ENCODE peak calls at places on chromosome X, in eight cellular contexts. One of them, this sample, is unnamed.

GRCh38 chrX:154829102-154829501 is 5.4 kb downstream of the SMIM9 start:
- DNase-seq in neural progenitor cell: no peak
- DNase-seq in activated CD8-positive, alpha-beta memory T cell treated with anti-CD3 and anti-CD28 coated beads, Interleukin-2, amount 50 U/mL, for 4 hours: no peak
- DNase-seq in fibroblast of lung: no peak
- DNase-seq in left ventricle myocardium inferior: no peak
- DNase-seq in memory B cell: no peak
- DNase-seq in stimulated activated CD8-positive, alpha-beta memory T cell treated with anti-CD3 and anti-CD28 coated beads, Interleukin-4, amount 100 ng/mL, for 4 hours: no peak
- DNase-seq in NCI-H1436 treated with DMSO at 0.1 percent for 48 hours: no peak
- DNase-seq in this sample: no peak

GRCh38 chrX:153969904-153970397 is 1.7 kb downstream of the HCFC1 start:
- DNase-seq in neural progenitor cell: no peak
- DNase-seq in activated CD8-positive, alpha-beta memory T cell treated with anti-CD3 and anti-CD28 coated beads, Interleukin-2, amount 50 U/mL, for 4 hours: no peak
- DNase-seq in fibroblast of lung: peak; percentile 64
- DNase-seq in left ventricle myocardium inferior: no peak
- DNase-seq in memory B cell: peak; percentile 26
- DNase-seq in stimulated activated CD8-positive, alpha-beta memory T cell treated with anti-CD3 and anti-CD28 coated beads, Interleukin-4, amount 100 ng/mL, for 4 hours: no peak
- DNase-seq in NCI-H1436 treated with DMSO at 0.1 percent for 48 hours: no peak
- DNase-seq in this sample: no peak

GRCh38 chrX:123764967-123765871 is 32.4 kb upstream of the THOC2 start:
- DNase-seq in neural progenitor cell: peak; percentile 92
- DNase-seq in activated CD8-positive, alpha-beta memory T cell treated with anti-CD3 and anti-CD28 coated beads, Interleukin-2, amount 50 U/mL, for 4 hours: peak; percentile 38
- DNase-seq in fibroblast of lung: peak; percentile 81
- DNase-seq in left ventricle myocardium inferior: peak; percentile 87
- DNase-seq in memory B cell: peak; percentile 15
- DNase-seq in stimulated activated CD8-positive, alpha-beta memory T cell treated with anti-CD3 and anti-CD28 coated beads, Interleukin-4, amount 100 ng/mL, for 4 hours: peak; percentile 18
- DNase-seq in NCI-H1436 treated with DMSO at 0.1 percent for 48 hours: peak; percentile 50
- DNase-seq in this sample: peak; percentile 56

GRCh38 chrX:153646620-153647373 is at the start of gene DUSP9:
- DNase-seq in neural progenitor cell: peak; percentile 72
- DNase-seq in activated CD8-positive, alpha-beta memory T cell treated with anti-CD3 and anti-CD28 coated beads, Interleukin-2, amount 50 U/mL, for 4 hours: no peak
- DNase-seq in fibroblast of lung: no peak
- DNase-seq in left ventricle myocardium inferior: no peak
- DNase-seq in memory B cell: no peak
- DNase-seq in stimulated activated CD8-positive, alpha-beta memory T cell treated with anti-CD3 and anti-CD28 coated beads, Interleukin-4, amount 100 ng/mL, for 4 hours: no peak
- DNase-seq in NCI-H1436 treated with DMSO at 0.1 percent for 48 hours: no peak
- DNase-seq in this sample: no peak

GRCh38 chrX:85859426-85859825 is 187.9 kb downstream of the CHM start:
- DNase-seq in neural progenitor cell: no peak
- DNase-seq in activated CD8-positive, alpha-beta memory T cell treated with anti-CD3 and anti-CD28 coated beads, Interleukin-2, amount 50 U/mL, for 4 hours: no peak
- DNase-seq in fibroblast of lung: no peak
- DNase-seq in left ventricle myocardium inferior: no peak
- DNase-seq in memory B cell: no peak
- DNase-seq in stimulated activated CD8-positive, alpha-beta memory T cell treated with anti-CD3 and anti-CD28 coated beads, Interleukin-4, amount 100 ng/mL, for 4 hours: no peak
- DNase-seq in NCI-H1436 treated with DMSO at 0.1 percent for 48 hours: no peak
- DNase-seq in this sample: no peak

GRCh38 chrX:133444196-133444595 is 28.9 kb upstream of the GPC4 start:
- DNase-seq in neural progenitor cell: no peak
- DNase-seq in activated CD8-positive, alpha-beta memory T cell treated with anti-CD3 and anti-CD28 coated beads, Interleukin-2, amount 50 U/mL, for 4 hours: no peak
- DNase-seq in fibroblast of lung: peak; percentile 39
- DNase-seq in left ventricle myocardium inferior: no peak
- DNase-seq in memory B cell: no peak
- DNase-seq in stimulated activated CD8-positive, alpha-beta memory T cell treated with anti-CD3 and anti-CD28 coated beads, Interleukin-4, amount 100 ng/mL, for 4 hours: no peak
- DNase-seq in NCI-H1436 treated with DMSO at 0.1 percent for 48 hours: no peak
- DNase-seq in this sample: no peak

GRCh38 chrX:1582686-1583437 is 8.5 kb upstream of the AKAP17A start:
- DNase-seq in neural progenitor cell: no peak
- DNase-seq in activated CD8-positive, alpha-beta memory T cell treated with anti-CD3 and anti-CD28 coated beads, Interleukin-2, amount 50 U/mL, for 4 hours: no peak
- DNase-seq in fibroblast of lung: no peak
- DNase-seq in left ventricle myocardium inferior: no peak
- DNase-seq in memory B cell: peak; percentile 14
- DNase-seq in stimulated activated CD8-positive, alpha-beta memory T cell treated with anti-CD3 and anti-CD28 coated beads, Interleukin-4, amount 100 ng/mL, for 4 hours: no peak
- DNase-seq in NCI-H1436 treated with DMSO at 0.1 percent for 48 hours: no peak
- DNase-seq in this sample: no peak

GRCh38 chrX:153420851-153421599 is 9.8 kb downstream of the ZFP92 start:
- DNase-seq in neural progenitor cell: no peak
- DNase-seq in activated CD8-positive, alpha-beta memory T cell treated with anti-CD3 and anti-CD28 coated beads, Interleukin-2, amount 50 U/mL, for 4 hours: no peak
- DNase-seq in fibroblast of lung: no peak
- DNase-seq in left ventricle myocardium inferior: no peak
- DNase-seq in memory B cell: no peak
- DNase-seq in stimulated activated CD8-positive, alpha-beta memory T cell treated with anti-CD3 and anti-CD28 coated beads, Interleukin-4, amount 100 ng/mL, for 4 hours: no peak
- DNase-seq in NCI-H1436 treated with DMSO at 0.1 percent for 48 hours: no peak
- DNase-seq in this sample: no peak

GRCh38 chrX:123849096-123849495 is 10.8 kb upstream of the XIAP start:
- DNase-seq in neural progenitor cell: no peak
- DNase-seq in activated CD8-positive, alpha-beta memory T cell treated with anti-CD3 and anti-CD28 coated beads, Interleukin-2, amount 50 U/mL, for 4 hours: no peak
- DNase-seq in fibroblast of lung: no peak
- DNase-seq in left ventricle myocardium inferior: no peak
- DNase-seq in memory B cell: no peak
- DNase-seq in stimulated activated CD8-positive, alpha-beta memory T cell treated with anti-CD3 and anti-CD28 coated beads, Interleukin-4, amount 100 ng/mL, for 4 hours: no peak
- DNase-seq in NCI-H1436 treated with DMSO at 0.1 percent for 48 hours: no peak
- DNase-seq in this sample: no peak

GRCh38 chrX:47723689-47724088 is 64.7 kb upstream of the UXT start:
- DNase-seq in neural progenitor cell: peak; percentile 15
- DNase-seq in activated CD8-positive, alpha-beta memory T cell treated with anti-CD3 and anti-CD28 coated beads, Interleukin-2, amount 50 U/mL, for 4 hours: no peak
- DNase-seq in fibroblast of lung: no peak
- DNase-seq in left ventricle myocardium inferior: no peak
- DNase-seq in memory B cell: no peak
- DNase-seq in stimulated activated CD8-positive, alpha-beta memory T cell treated with anti-CD3 and anti-CD28 coated beads, Interleukin-4, amount 100 ng/mL, for 4 hours: no peak
- DNase-seq in NCI-H1436 treated with DMSO at 0.1 percent for 48 hours: no peak
- DNase-seq in this sample: no peak

GRCh38 chrX:30822068-30822671 is 66.9 kb downstream of the TAB3 start:
- DNase-seq in neural progenitor cell: no peak
- DNase-seq in activated CD8-positive, alpha-beta memory T cell treated with anti-CD3 and anti-CD28 coated beads, Interleukin-2, amount 50 U/mL, for 4 hours: no peak
- DNase-seq in fibroblast of lung: no peak
- DNase-seq in left ventricle myocardium inferior: no peak
- DNase-seq in memory B cell: no peak
- DNase-seq in stimulated activated CD8-positive, alpha-beta memory T cell treated with anti-CD3 and anti-CD28 coated beads, Interleukin-4, amount 100 ng/mL, for 4 hours: no peak
- DNase-seq in NCI-H1436 treated with DMSO at 0.1 percent for 48 hours: no peak
- DNase-seq in this sample: no peak

GRCh38 chrX:101642086-101642485 is 17.6 kb downstream of the ARMCX2 start:
- DNase-seq in neural progenitor cell: no peak
- DNase-seq in activated CD8-positive, alpha-beta memory T cell treated with anti-CD3 and anti-CD28 coated beads, Interleukin-2, amount 50 U/mL, for 4 hours: no peak
- DNase-seq in fibroblast of lung: no peak
- DNase-seq in left ventricle myocardium inferior: no peak
- DNase-seq in memory B cell: no peak
- DNase-seq in stimulated activated CD8-positive, alpha-beta memory T cell treated with anti-CD3 and anti-CD28 coated beads, Interleukin-4, amount 100 ng/mL, for 4 hours: no peak
- DNase-seq in NCI-H1436 treated with DMSO at 0.1 percent for 48 hours: no peak
- DNase-seq in this sample: no peak

GRCh38 chrX:16466640-16467432 is 183.1 kb upstream of the S100G start:
- DNase-seq in neural progenitor cell: no peak
- DNase-seq in activated CD8-positive, alpha-beta memory T cell treated with anti-CD3 and anti-CD28 coated beads, Interleukin-2, amount 50 U/mL, for 4 hours: no peak
- DNase-seq in fibroblast of lung: no peak
- DNase-seq in left ventricle myocardium inferior: no peak
- DNase-seq in memory B cell: no peak
- DNase-seq in stimulated activated CD8-positive, alpha-beta memory T cell treated with anti-CD3 and anti-CD28 coated beads, Interleukin-4, amount 100 ng/mL, for 4 hours: no peak
- DNase-seq in NCI-H1436 treated with DMSO at 0.1 percent for 48 hours: no peak
- DNase-seq in this sample: no peak

GRCh38 chrX:132433001-132433400 is 55.8 kb downstream of the MBNL3 start:
- DNase-seq in neural progenitor cell: no peak
- DNase-seq in activated CD8-positive, alpha-beta memory T cell treated with anti-CD3 and anti-CD28 coated beads, Interleukin-2, amount 50 U/mL, for 4 hours: no peak
- DNase-seq in fibroblast of lung: no peak
- DNase-seq in left ventricle myocardium inferior: no peak
- DNase-seq in memory B cell: no peak
- DNase-seq in stimulated activated CD8-positive, alpha-beta memory T cell treated with anti-CD3 and anti-CD28 coated beads, Interleukin-4, amount 100 ng/mL, for 4 hours: no peak
- DNase-seq in NCI-H1436 treated with DMSO at 0.1 percent for 48 hours: no peak
- DNase-seq in this sample: no peak

GRCh38 chrX:67787196-67787595 is 243.4 kb downstream of the AR start:
- DNase-seq in neural progenitor cell: no peak
- DNase-seq in activated CD8-positive, alpha-beta memory T cell treated with anti-CD3 and anti-CD28 coated beads, Interleukin-2, amount 50 U/mL, for 4 hours: no peak
- DNase-seq in fibroblast of lung: no peak
- DNase-seq in left ventricle myocardium inferior: no peak
- DNase-seq in memory B cell: no peak
- DNase-seq in stimulated activated CD8-positive, alpha-beta memory T cell treated with anti-CD3 and anti-CD28 coated beads, Interleukin-4, amount 100 ng/mL, for 4 hours: no peak
- DNase-seq in NCI-H1436 treated with DMSO at 0.1 percent for 48 hours: no peak
- DNase-seq in this sample: no peak

GRCh38 chrX:38260231-38260630 is 39.6 kb upstream of the SRPX start:
- DNase-seq in neural progenitor cell: peak; percentile 39
- DNase-seq in activated CD8-positive, alpha-beta memory T cell treated with anti-CD3 and anti-CD28 coated beads, Interleukin-2, amount 50 U/mL, for 4 hours: no peak
- DNase-seq in fibroblast of lung: peak; percentile 31
- DNase-seq in left ventricle myocardium inferior: no peak
- DNase-seq in memory B cell: no peak
- DNase-seq in stimulated activated CD8-positive, alpha-beta memory T cell treated with anti-CD3 and anti-CD28 coated beads, Interleukin-4, amount 100 ng/mL, for 4 hours: no peak
- DNase-seq in NCI-H1436 treated with DMSO at 0.1 percent for 48 hours: no peak
- DNase-seq in this sample: no peak

GRCh38 chrX:20042221-20042620 is 51.4 kb upstream of the BCLAF3 start:
- DNase-seq in neural progenitor cell: no peak
- DNase-seq in activated CD8-positive, alpha-beta memory T cell treated with anti-CD3 and anti-CD28 coated beads, Interleukin-2, amount 50 U/mL, for 4 hours: no peak
- DNase-seq in fibroblast of lung: no peak
- DNase-seq in left ventricle myocardium inferior: no peak
- DNase-seq in memory B cell: no peak
- DNase-seq in stimulated activated CD8-positive, alpha-beta memory T cell treated with anti-CD3 and anti-CD28 coated beads, Interleukin-4, amount 100 ng/mL, for 4 hours: no peak
- DNase-seq in NCI-H1436 treated with DMSO at 0.1 percent for 48 hours: no peak
- DNase-seq in this sample: no peak

GRCh38 chrX:154401045-154401799 is 3.0 kb downstream of the RPL10 start:
- DNase-seq in neural progenitor cell: no peak
- DNase-seq in activated CD8-positive, alpha-beta memory T cell treated with anti-CD3 and anti-CD28 coated beads, Interleukin-2, amount 50 U/mL, for 4 hours: no peak
- DNase-seq in fibroblast of lung: peak; percentile 19
- DNase-seq in left ventricle myocardium inferior: no peak
- DNase-seq in memory B cell: no peak
- DNase-seq in stimulated activated CD8-positive, alpha-beta memory T cell treated with anti-CD3 and anti-CD28 coated beads, Interleukin-4, amount 100 ng/mL, for 4 hours: no peak
- DNase-seq in NCI-H1436 treated with DMSO at 0.1 percent for 48 hours: no peak
- DNase-seq in this sample: peak; percentile 33

GRCh38 chrX:40543661-40544328 is 37.0 kb upstream of the ATP6AP2 start:
- DNase-seq in neural progenitor cell: peak; percentile 90
- DNase-seq in activated CD8-positive, alpha-beta memory T cell treated with anti-CD3 and anti-CD28 coated beads, Interleukin-2, amount 50 U/mL, for 4 hours: no peak
- DNase-seq in fibroblast of lung: peak; percentile 64
- DNase-seq in left ventricle myocardium inferior: no peak
- DNase-seq in memory B cell: peak; percentile 27
- DNase-seq in stimulated activated CD8-positive, alpha-beta memory T cell treated with anti-CD3 and anti-CD28 coated beads, Interleukin-4, amount 100 ng/mL, for 4 hours: no peak
- DNase-seq in NCI-H1436 treated with DMSO at 0.1 percent for 48 hours: no peak
- DNase-seq in this sample: no peak

GRCh38 chrX:126165721-126166401 is at the start of gene DCAF12L2:
- DNase-seq in neural progenitor cell: peak; percentile 56
- DNase-seq in activated CD8-positive, alpha-beta memory T cell treated with anti-CD3 and anti-CD28 coated beads, Interleukin-2, amount 50 U/mL, for 4 hours: no peak
- DNase-seq in fibroblast of lung: no peak
- DNase-seq in left ventricle myocardium inferior: peak; percentile 13
- DNase-seq in memory B cell: no peak
- DNase-seq in stimulated activated CD8-positive, alpha-beta memory T cell treated with anti-CD3 and anti-CD28 coated beads, Interleukin-4, amount 100 ng/mL, for 4 hours: no peak
- DNase-seq in NCI-H1436 treated with DMSO at 0.1 percent for 48 hours: no peak
- DNase-seq in this sample: no peak

GRCh38 chrX:68183612-68184214 is 249.6 kb downstream of the OPHN1 start:
- DNase-seq in neural progenitor cell: peak; percentile 30
- DNase-seq in activated CD8-positive, alpha-beta memory T cell treated with anti-CD3 and anti-CD28 coated beads, Interleukin-2, amount 50 U/mL, for 4 hours: no peak
- DNase-seq in fibroblast of lung: peak; percentile 34
- DNase-seq in left ventricle myocardium inferior: no peak
- DNase-seq in memory B cell: no peak
- DNase-seq in stimulated activated CD8-positive, alpha-beta memory T cell treated with anti-CD3 and anti-CD28 coated beads, Interleukin-4, amount 100 ng/mL, for 4 hours: no peak
- DNase-seq in NCI-H1436 treated with DMSO at 0.1 percent for 48 hours: no peak
- DNase-seq in this sample: no peak

GRCh38 chrX:45760187-45760742 is 559.6 kb upstream of the DIPK2B start:
- DNase-seq in neural progenitor cell: no peak
- DNase-seq in activated CD8-positive, alpha-beta memory T cell treated with anti-CD3 and anti-CD28 coated beads, Interleukin-2, amount 50 U/mL, for 4 hours: no peak
- DNase-seq in fibroblast of lung: no peak
- DNase-seq in left ventricle myocardium inferior: no peak
- DNase-seq in memory B cell: no peak
- DNase-seq in stimulated activated CD8-positive, alpha-beta memory T cell treated with anti-CD3 and anti-CD28 coated beads, Interleukin-4, amount 100 ng/mL, for 4 hours: no peak
- DNase-seq in NCI-H1436 treated with DMSO at 0.1 percent for 48 hours: no peak
- DNase-seq in this sample: no peak

GRCh38 chrX:118965395-118965794 is 9.0 kb upstream of the LONRF3 start:
- DNase-seq in neural progenitor cell: no peak
- DNase-seq in activated CD8-positive, alpha-beta memory T cell treated with anti-CD3 and anti-CD28 coated beads, Interleukin-2, amount 50 U/mL, for 4 hours: no peak
- DNase-seq in fibroblast of lung: no peak
- DNase-seq in left ventricle myocardium inferior: no peak
- DNase-seq in memory B cell: no peak
- DNase-seq in stimulated activated CD8-positive, alpha-beta memory T cell treated with anti-CD3 and anti-CD28 coated beads, Interleukin-4, amount 100 ng/mL, for 4 hours: no peak
- DNase-seq in NCI-H1436 treated with DMSO at 0.1 percent for 48 hours: no peak
- DNase-seq in this sample: no peak

GRCh38 chrX:101260435-101260834 is 30.7 kb downstream of the TAF7L start:
- DNase-seq in neural progenitor cell: peak; percentile 8
- DNase-seq in activated CD8-positive, alpha-beta memory T cell treated with anti-CD3 and anti-CD28 coated beads, Interleukin-2, amount 50 U/mL, for 4 hours: no peak
- DNase-seq in fibroblast of lung: peak; percentile 4
- DNase-seq in left ventricle myocardium inferior: no peak
- DNase-seq in memory B cell: no peak
- DNase-seq in stimulated activated CD8-positive, alpha-beta memory T cell treated with anti-CD3 and anti-CD28 coated beads, Interleukin-4, amount 100 ng/mL, for 4 hours: no peak
- DNase-seq in NCI-H1436 treated with DMSO at 0.1 percent for 48 hours: no peak
- DNase-seq in this sample: no peak

GRCh38 chrX:1462596-1463251 is 10.0 kb upstream of the ASMTL start:
- DNase-seq in neural progenitor cell: no peak
- DNase-seq in activated CD8-positive, alpha-beta memory T cell treated with anti-CD3 and anti-CD28 coated beads, Interleukin-2, amount 50 U/mL, for 4 hours: peak; percentile 62
- DNase-seq in fibroblast of lung: no peak
- DNase-seq in left ventricle myocardium inferior: no peak
- DNase-seq in memory B cell: peak; percentile 10
- DNase-seq in stimulated activated CD8-positive, alpha-beta memory T cell treated with anti-CD3 and anti-CD28 coated beads, Interleukin-4, amount 100 ng/mL, for 4 hours: peak; percentile 53
- DNase-seq in NCI-H1436 treated with DMSO at 0.1 percent for 48 hours: no peak
- DNase-seq in this sample: peak; percentile 72

GRCh38 chrX:19840899-19841648 is 46.3 kb downstream of the SH3KBP1 start:
- DNase-seq in neural progenitor cell: peak; percentile 13
- DNase-seq in activated CD8-positive, alpha-beta memory T cell treated with anti-CD3 and anti-CD28 coated beads, Interleukin-2, amount 50 U/mL, for 4 hours: no peak
- DNase-seq in fibroblast of lung: no peak
- DNase-seq in left ventricle myocardium inferior: no peak
- DNase-seq in memory B cell: no peak
- DNase-seq in stimulated activated CD8-positive, alpha-beta memory T cell treated with anti-CD3 and anti-CD28 coated beads, Interleukin-4, amount 100 ng/mL, for 4 hours: no peak
- DNase-seq in NCI-H1436 treated with DMSO at 0.1 percent for 48 hours: no peak
- DNase-seq in this sample: no peak